ENCODE peak calls at places on chromosome 16, in five cellular contexts. One of them, this sample, is unnamed.

GRCh38 chr16:81654346-81654745 is 124.7 kb upstream of the PLCG2 start:
- ATAC-seq in K562: no peak
- ATAC-seq in HepG2: no peak
- ATAC-seq in A549: no peak
- ATAC-seq in upper lobe of left lung: no peak
- ATAC-seq in this sample: no peak

GRCh38 chr16:84511180-84511800 is 6.8 kb upstream of the MEAK7 start:
- ATAC-seq in K562: peak
- ATAC-seq in HepG2: peak
- ATAC-seq in A549: peak
- ATAC-seq in upper lobe of left lung: peak
- ATAC-seq in this sample: peak

GRCh38 chr16:84789431-84789830 is 30.4 kb upstream of the CRISPLD2 start:
- ATAC-seq in K562: no peak
- ATAC-seq in HepG2: no peak
- ATAC-seq in A549: no peak
- ATAC-seq in upper lobe of left lung: no peak
- ATAC-seq in this sample: no peak

GRCh38 chr16:21526923-21527807 is 72.2 kb upstream of the METTL9 start:
- ATAC-seq in K562: peak
- ATAC-seq in HepG2: peak
- ATAC-seq in A549: no peak
- ATAC-seq in upper lobe of left lung: no peak
- ATAC-seq in this sample: no peak

GRCh38 chr16:21302454-21302853 is 24.4 kb upstream of the CRYM start:
- ATAC-seq in K562: no peak
- ATAC-seq in HepG2: no peak
- ATAC-seq in A549: no peak
- ATAC-seq in upper lobe of left lung: no peak
- ATAC-seq in this sample: no peak

GRCh38 chr16:28033870-28034269 is 29.6 kb downstream of the GSG1L start:
- ATAC-seq in K562: no peak
- ATAC-seq in HepG2: no peak
- ATAC-seq in A549: no peak
- ATAC-seq in upper lobe of left lung: no peak
- ATAC-seq in this sample: no peak

GRCh38 chr16:4212207-4212933 is 29.5 kb downstream of the SRL start:
- ATAC-seq in K562: no peak
- ATAC-seq in HepG2: peak
- ATAC-seq in A549: peak
- ATAC-seq in upper lobe of left lung: no peak
- ATAC-seq in this sample: no peak

GRCh38 chr16:84532299-84532724 is 27.9 kb upstream of the MEAK7 start:
- ATAC-seq in K562: no peak
- ATAC-seq in HepG2: no peak
- ATAC-seq in A549: peak
- ATAC-seq in upper lobe of left lung: peak
- ATAC-seq in this sample: peak

GRCh38 chr16:188674-189073 is 8.4 kb downstream of the HBQ1 start:
- ATAC-seq in K562: no peak
- ATAC-seq in HepG2: peak
- ATAC-seq in A549: peak
- ATAC-seq in upper lobe of left lung: no peak
- ATAC-seq in this sample: no peak

GRCh38 chr16:24723663-24724062 is 5.8 kb upstream of the TNRC6A start:
- ATAC-seq in K562: no peak
- ATAC-seq in HepG2: no peak
- ATAC-seq in A549: no peak
- ATAC-seq in upper lobe of left lung: no peak
- ATAC-seq in this sample: no peak

GRCh38 chr16:23856345-23856744 is 20.6 kb downstream of the PRKCB start:
- ATAC-seq in K562: no peak
- ATAC-seq in HepG2: no peak
- ATAC-seq in A549: no peak
- ATAC-seq in upper lobe of left lung: no peak
- ATAC-seq in this sample: no peak

GRCh38 chr16:50195756-50196155 is 42.6 kb downstream of the TENT4B start:
- ATAC-seq in K562: no peak
- ATAC-seq in HepG2: no peak
- ATAC-seq in A549: no peak
- ATAC-seq in upper lobe of left lung: no peak
- ATAC-seq in this sample: no peak

GRCh38 chr16:87216148-87216823 is 100.9 kb downstream of the C16orf95 start:
- ATAC-seq in K562: no peak
- ATAC-seq in HepG2: no peak
- ATAC-seq in A549: no peak
- ATAC-seq in upper lobe of left lung: peak
- ATAC-seq in this sample: no peak

GRCh38 chr16:85969591-85969990 is 70.6 kb downstream of the IRF8 start:
- ATAC-seq in K562: no peak
- ATAC-seq in HepG2: no peak
- ATAC-seq in A549: no peak
- ATAC-seq in upper lobe of left lung: no peak
- ATAC-seq in this sample: no peak

DNA sequence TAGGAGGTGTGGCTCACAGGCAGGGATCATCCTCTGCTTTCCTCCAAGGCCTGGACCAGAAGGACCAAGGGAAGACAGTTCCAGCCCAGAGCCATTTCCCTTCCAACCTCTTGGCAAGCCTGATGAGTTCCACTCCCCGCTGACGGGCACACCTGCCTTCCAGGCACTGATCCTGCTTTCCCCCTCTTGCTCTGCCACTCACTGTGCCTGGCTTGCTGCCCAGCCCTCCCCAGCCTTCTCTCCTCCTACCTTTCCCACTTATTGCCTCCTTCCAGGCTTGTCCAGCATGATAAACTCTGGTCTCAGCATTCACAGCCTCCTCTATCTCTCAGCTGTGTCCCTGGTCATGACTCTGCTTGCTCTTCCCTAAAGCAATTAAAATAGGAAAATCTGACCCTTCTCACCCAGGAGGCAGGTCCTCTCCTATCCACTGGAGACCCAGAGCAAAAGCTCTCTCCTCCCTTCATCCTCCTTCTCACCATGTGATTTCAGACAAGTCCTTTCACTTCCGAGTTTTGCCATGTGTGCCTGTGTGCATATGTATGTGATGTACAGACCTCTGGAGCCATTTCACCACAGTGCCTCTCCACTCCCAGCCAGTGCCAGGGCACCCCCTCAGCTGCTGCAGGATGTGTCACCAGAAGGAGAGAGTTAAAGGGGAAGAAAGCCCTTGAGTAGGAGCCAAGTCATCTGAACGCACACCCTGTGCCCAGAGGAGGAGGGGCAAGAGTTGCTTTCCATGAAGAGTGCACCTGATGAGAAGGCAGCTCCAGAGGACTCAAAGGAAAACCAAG is 13.4 kb upstream of the TMEM170A start:
- ATAC-seq in K562: no peak
- ATAC-seq in HepG2: no peak
- ATAC-seq in A549: peak
- ATAC-seq in upper lobe of left lung: no peak
- ATAC-seq in this sample: no peak
- TF ChIP-seq EP300 in K562: no peak
- TF ChIP-seq EP300 in HepG2: no peak
- TF ChIP-seq EP300 in A549: no peak
- TF ChIP-seq EP300 in upper lobe of left lung: no peak
- TF ChIP-seq EP300 in this sample: no peak

GRCh38 chr16:2025251-2025650 is 1.5 kb upstream of the NHERF2 start:
- ATAC-seq in K562: no peak
- ATAC-seq in HepG2: peak
- ATAC-seq in A549: no peak
- ATAC-seq in upper lobe of left lung: no peak
- ATAC-seq in this sample: no peak

GRCh38 chr16:2023098-2023925 is 3.4 kb upstream of the NHERF2 start:
- ATAC-seq in K562: peak
- ATAC-seq in HepG2: peak
- ATAC-seq in A549: peak
- ATAC-seq in upper lobe of left lung: peak
- ATAC-seq in this sample: peak

GRCh38 chr16:2024026-2024425 is 2.7 kb upstream of the NHERF2 start:
- ATAC-seq in K562: no peak
- ATAC-seq in HepG2: no peak
- ATAC-seq in A549: no peak
- ATAC-seq in upper lobe of left lung: no peak
- ATAC-seq in this sample: no peak

GRCh38 chr16:2019919-2020831 is 590 bp downstream of the NPW start:
- ATAC-seq in K562: peak
- ATAC-seq in HepG2: no peak
- ATAC-seq in A549: no peak
- ATAC-seq in upper lobe of left lung: no peak
- ATAC-seq in this sample: no peak

DNA sequence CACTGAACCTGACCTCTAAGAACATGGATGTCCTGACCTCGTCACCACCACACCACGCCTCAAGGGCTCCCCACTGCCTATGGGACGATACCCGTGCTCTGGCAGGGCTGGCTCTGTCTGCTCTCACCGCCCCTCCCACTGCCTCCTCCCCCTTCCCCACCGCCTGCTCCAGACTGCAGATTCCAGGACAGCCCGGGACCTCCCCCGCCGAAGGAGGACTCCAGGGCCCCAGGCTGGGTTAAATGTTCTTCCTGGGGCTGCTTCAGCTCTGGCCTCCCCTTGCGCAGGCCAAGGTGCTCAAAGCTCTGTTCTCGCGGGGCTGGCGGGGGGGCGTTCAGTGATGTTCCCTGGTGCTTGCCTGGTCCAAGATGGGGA is 3.1 kb downstream of the NPW start:
- ATAC-seq in K562: peak
- ATAC-seq in HepG2: peak
- ATAC-seq in A549: peak
- ATAC-seq in upper lobe of left lung: peak
- ATAC-seq in this sample: peak
- H3K4me3 ChIP-seq in K562: peak
- H3K4me3 ChIP-seq in HepG2: peak
- H3K4me3 ChIP-seq in A549: peak
- H3K4me3 ChIP-seq in upper lobe of left lung: no peak
- H3K4me3 ChIP-seq in this sample: peak

GRCh38 chr16:15556130-15556529 is 86.8 kb downstream of the MARF1 start:
- ATAC-seq in K562: peak
- ATAC-seq in HepG2: no peak
- ATAC-seq in A549: no peak
- ATAC-seq in upper lobe of left lung: no peak
- ATAC-seq in this sample: no peak

GRCh38 chr16:15553313-15554088 is 89.5 kb downstream of the MARF1 start:
- ATAC-seq in K562: no peak
- ATAC-seq in HepG2: no peak
- ATAC-seq in A549: no peak
- ATAC-seq in upper lobe of left lung: no peak
- ATAC-seq in this sample: no peak

GRCh38 chr16:15557258-15557657 is 85.7 kb downstream of the MARF1 start:
- ATAC-seq in K562: no peak
- ATAC-seq in HepG2: no peak
- ATAC-seq in A549: no peak
- ATAC-seq in upper lobe of left lung: no peak
- ATAC-seq in this sample: no peak

GRCh38 chr16:15564619-15565339 is 78.2 kb downstream of the MARF1 start:
- ATAC-seq in K562: no peak
- ATAC-seq in HepG2: no peak
- ATAC-seq in A549: no peak
- ATAC-seq in upper lobe of left lung: no peak
- ATAC-seq in this sample: no peak

DNA sequence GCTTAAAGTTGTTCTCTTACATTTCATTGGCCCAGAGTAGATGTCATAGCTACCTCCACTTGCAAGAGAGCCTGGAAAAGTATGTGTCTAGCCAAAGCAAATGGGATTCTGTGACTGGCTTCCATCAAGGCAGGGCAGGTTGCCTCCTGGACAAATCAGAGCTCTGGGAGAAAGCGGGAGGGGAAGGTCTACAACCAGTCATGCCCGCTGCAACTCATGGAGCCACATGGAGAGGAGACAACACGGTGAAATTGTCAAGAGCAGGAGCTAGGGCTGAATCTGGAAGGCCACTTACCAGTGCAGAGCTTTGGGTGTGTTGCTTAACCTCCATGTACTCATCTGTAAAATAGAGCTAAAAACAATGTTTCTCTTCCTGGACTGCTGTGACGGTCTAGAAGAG is 83.8 kb downstream of the MARF1 start:
- ATAC-seq in K562: no peak
- ATAC-seq in HepG2: no peak
- ATAC-seq in A549: no peak
- ATAC-seq in upper lobe of left lung: no peak
- ATAC-seq in this sample: no peak
- H3K27ac ChIP-seq in K562: no peak
- H3K27ac ChIP-seq in HepG2: no peak
- H3K27ac ChIP-seq in A549: no peak
- H3K27ac ChIP-seq in upper lobe of left lung: no peak
- H3K27ac ChIP-seq in this sample: no peak

GRCh38 chr16:11781773-11782172 is 15.3 kb downstream of the ZC3H7A start:
- ATAC-seq in K562: no peak
- ATAC-seq in HepG2: no peak
- ATAC-seq in A549: no peak
- ATAC-seq in upper lobe of left lung: no peak
- ATAC-seq in this sample: no peak
- TF ChIP-seq EP300 in K562: no peak
- TF ChIP-seq EP300 in HepG2: no peak
- TF ChIP-seq EP300 in A549: no peak
- TF ChIP-seq EP300 in upper lobe of left lung: no peak
- TF ChIP-seq EP300 in this sample: no peak

This sample was measured in gastroesophageal sphincter.